ENCODE peak calls at places on chromosome 21, in six cellular contexts. N is adrenal gland; J is heart left ventricle; A is kidney; H is brain pericyte; U is activated T-cell treated with anti-CD3 and anti-CD28 coated beads, Interleukin-2, amount 50 U/mL, for 72 hours. T is an unnamed sample.
A peak's percentile ranks its signal among the peaks of the same experiment; 100 is the strongest.

GRCh38 chr21:45592626-45593134 is 50.4 kb upstream of the SLC19A1 start:
- DNase-seq in N (no peak), J (no peak), A (peak; percentile 48), H (no peak), U (no peak), T (no peak)

GRCh38 chr21:31161157-31161556 is 122.9 kb upstream of the KRTAP19-8 start:
- DNase-seq in N (no peak), J (no peak), A (no peak), H (no peak), U (peak; percentile 23), T (no peak)

GRCh38 chr21:33780631-33781030 is 135.0 kb downstream of the ATP5PO start:
- DNase-seq in N (no peak), J (no peak), A (no peak), H (no peak), U (no peak), T (no peak)

GRCh38 chr21:41429305-41429704 is 3.3 kb downstream of the MX1 start:
- DNase-seq in N (no peak), J (no peak), A (no peak), H (no peak), U (no peak), T (no peak)

GRCh38 chr21:42561742-42562141 is 48.1 kb downstream of the SLC37A1 start:
- DNase-seq in N (no peak), J (no peak), A (peak; percentile 91), H (no peak), U (no peak), T (no peak)

GRCh38 chr21:36150192-36150711 is 6.4 kb upstream of the DOP1B start:
- DNase-seq in N (no peak), J (peak; percentile 60), A (no peak), H (no peak), U (no peak), T (peak; percentile 84)

GRCh38 chr21:14306143-14306907 is 76.6 kb downstream of the HSPA13 start:
- DNase-seq in N (no peak), J (no peak), A (no peak), H (no peak), U (no peak), T (no peak)

GRCh38 chr21:22260274-22260673 is 1262.1 kb downstream of the NCAM2 start:
- DNase-seq in N (no peak), J (no peak), A (no peak), H (no peak), U (no peak), T (no peak)